ENCODE peak calls at places on chromosomes 5 and 9, in ten cellular contexts. N, G, S, Z, X, W, I, K, Q and B are unnamed samples.

GRCh38 chr5:31823477-31823876 is 184.5 kb downstream of the PDZD2 start:
- DNase-seq in Z (no peak), I (no peak), N (no peak), Q (no peak), X (no peak), K (no peak), W (no peak), S (no peak), G (no peak), B (no peak)

GRCh38 chr9:82558855-82559615 is 503.9 kb downstream of the RASEF start:
- DNase-seq in S (no peak), N (no peak), G (peak; percentile 53), Z (peak; percentile 75), I (no peak), K (no peak), W (no peak), X (no peak), Q (no peak), B (no peak)

GRCh38 chr5:208449-209114 is 9.4 kb downstream of the CCDC127 start:
- DNase-seq in S (no peak), K (no peak), N (no peak), X (no peak), Q (no peak), I (no peak), G (no peak), Z (no peak), W (no peak), B (no peak)

GRCh38 chr5:10513501-10514442 is 50.1 kb upstream of the ANKRD33B start:
- DNase-seq in G (peak; percentile 95), N (no peak), W (peak; percentile 88), I (no peak), Q (no peak), S (peak; percentile 93), X (no peak), K (peak; percentile 89), Z (peak; percentile 83), B (no peak)

GRCh38 chr9:5630038-5630507 is 1.2 kb downstream of the RIC1 start:
- DNase-seq in S (no peak), Q (no peak), I (no peak), G (peak; percentile 46), K (peak; percentile 36), N (no peak), X (no peak), W (peak; percentile 56), Z (no peak), B (peak; percentile 18)

GRCh38 chr5:62299097-62299496 is 6.9 kb upstream of the KIF2A start:
- DNase-seq in Z (no peak), G (no peak), X (no peak), K (no peak), N (no peak), Q (no peak), S (no peak), I (no peak), W (no peak), B (no peak)

GRCh38 chr9:29697011-29697410 is 2123.7 kb upstream of the C9orf72 start:
- DNase-seq in G (peak; percentile 41), W (peak; percentile 48), Z (no peak), S (no peak), Q (no peak), N (no peak), K (no peak), I (no peak), X (no peak), B (no peak)

GRCh38 chr5:154196955-154197652 is 6.6 kb downstream of the GALNT10 start:
- DNase-seq in I (no peak), S (no peak), N (no peak), X (no peak), K (peak; percentile 51), Z (peak; percentile 87), W (peak; percentile 70), G (peak; percentile 77), Q (no peak), B (no peak)

GRCh38 chr5:148486456-148486855 is 102.7 kb downstream of the FBXO38 start:
- DNase-seq in X (no peak), S (no peak), G (no peak), I (no peak), Z (no peak), N (no peak), Q (no peak), K (no peak), W (no peak), B (no peak)

GRCh38 chr9:136219276-136219675 is 14.3 kb upstream of the LHX3 start:
- DNase-seq in N (no peak), Z (peak; percentile 58), I (no peak), X (no peak), K (no peak), G (peak; percentile 68), S (no peak), Q (no peak), W (peak; percentile 52), B (no peak)

GRCh38 chr9:112887377-112887776 is 3.3 kb downstream of the SLC46A2 start:
- DNase-seq in I (no peak), K (peak; percentile 18), G (no peak), N (no peak), X (no peak), W (peak; percentile 17), Q (peak; percentile 71), S (peak; percentile 89), Z (no peak), B (no peak)

GRCh38 chr9:134690946-134691694 is 49.5 kb downstream of the COL5A1 start:
- DNase-seq in W (peak; percentile 37), N (no peak), K (no peak), X (no peak), Z (no peak), S (no peak), Q (peak; percentile 44), I (no peak), G (no peak), B (no peak)

GRCh38 chr5:173204185-173204979 is 30.6 kb downstream of the NKX2-5 start:
- DNase-seq in W (peak; percentile 48), Z (peak; percentile 33), Q (no peak), N (no peak), G (no peak), K (peak; percentile 53), I (no peak), X (no peak), S (no peak), B (no peak)

GRCh38 chr9:223167-223566 is 8.5 kb downstream of the DOCK8 start:
- DNase-seq in S (peak; percentile 45), Z (no peak), G (no peak), W (no peak), Q (no peak), I (no peak), X (no peak), K (no peak), N (no peak), B (no peak)

DNA sequence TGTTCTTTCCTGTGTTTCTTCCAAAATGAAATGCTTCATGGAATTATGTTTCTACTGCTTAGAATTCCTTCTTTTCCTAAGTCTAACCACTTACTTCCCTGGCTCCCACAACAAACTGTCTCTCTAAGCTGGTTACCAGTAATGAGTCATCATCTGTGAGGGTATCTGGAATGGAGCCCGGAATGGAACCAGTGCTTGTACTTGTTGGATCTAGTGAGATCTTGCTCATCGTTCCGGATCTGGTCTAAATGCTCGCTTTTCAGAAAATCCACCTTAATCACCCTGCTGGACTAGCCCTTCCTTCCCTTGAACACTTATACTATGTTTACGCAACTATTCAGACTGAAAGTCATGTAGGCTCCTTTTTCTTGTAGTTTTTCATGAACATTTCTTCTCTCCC is 184.8 kb downstream of the PBX3 start:
- DNase-seq in N (peak; percentile 21), Q (no peak), I (no peak), S (no peak), K (peak; percentile 62), X (no peak), W (peak; percentile 99), Z (peak; percentile 99), G (peak; percentile 99), B (no peak)
- TF ChIP-seq CTCF in N (no peak), Q (no peak), I (no peak), S (no peak), K (no peak), X (no peak), W (no peak), Z (no peak), G (no peak), B (no peak)

GRCh38 chr9:36866840-36867239 is 167.2 kb downstream of the PAX5 start:
- DNase-seq in I (no peak), N (no peak), G (no peak), W (no peak), K (peak; percentile 17), X (no peak), Z (no peak), S (peak; percentile 80), Q (no peak), B (no peak)
- TF ChIP-seq CTCF in I (no peak), N (no peak), G (no peak), W (no peak), K (no peak), X (no peak), Z (no peak), S (peak; percentile 64), Q (no peak), B (no peak)

GRCh38 chr9:27247756-27248155 is 49.2 kb downstream of the EQTN start:
- DNase-seq in K (peak; percentile 50), N (no peak), S (peak; percentile 80), I (peak; percentile 25), Z (peak; percentile 59), X (no peak), W (peak; percentile 56), Q (peak; percentile 59), G (peak; percentile 50), B (peak; percentile 35)
- TF ChIP-seq CTCF in K (peak; percentile 58), N (no peak), S (peak; percentile 85), I (peak; percentile 32), Z (peak; percentile 53), X (peak; percentile 46), W (peak; percentile 82), Q (peak; percentile 56), G (peak; percentile 49), B (peak; percentile 25)

GRCh38 chr5:61292130-61292672 is 39.9 kb upstream of the ZSWIM6 start:
- DNase-seq in N (no peak), I (no peak), K (no peak), Q (no peak), G (no peak), Z (no peak), W (no peak), S (no peak), X (no peak), B (no peak)

GRCh38 chr5:61289669-61290363 is 42.2 kb upstream of the ZSWIM6 start:
- DNase-seq in Z (no peak), Q (no peak), N (no peak), K (no peak), X (no peak), G (no peak), I (no peak), S (no peak), W (no peak), B (no peak)

GRCh38 chr5:61286446-61287132 is 45.5 kb upstream of the ZSWIM6 start:
- DNase-seq in K (no peak), S (no peak), Q (no peak), X (no peak), W (peak; percentile 94), N (no peak), G (peak; percentile 60), I (no peak), Z (peak; percentile 68), B (no peak)

GRCh38 chr5:61290815-61291214 is 41.2 kb upstream of the ZSWIM6 start:
- DNase-seq in Z (no peak), N (no peak), W (no peak), Q (no peak), K (peak; percentile 49), S (no peak), X (no peak), G (peak; percentile 52), I (no peak), B (no peak)

DNA sequence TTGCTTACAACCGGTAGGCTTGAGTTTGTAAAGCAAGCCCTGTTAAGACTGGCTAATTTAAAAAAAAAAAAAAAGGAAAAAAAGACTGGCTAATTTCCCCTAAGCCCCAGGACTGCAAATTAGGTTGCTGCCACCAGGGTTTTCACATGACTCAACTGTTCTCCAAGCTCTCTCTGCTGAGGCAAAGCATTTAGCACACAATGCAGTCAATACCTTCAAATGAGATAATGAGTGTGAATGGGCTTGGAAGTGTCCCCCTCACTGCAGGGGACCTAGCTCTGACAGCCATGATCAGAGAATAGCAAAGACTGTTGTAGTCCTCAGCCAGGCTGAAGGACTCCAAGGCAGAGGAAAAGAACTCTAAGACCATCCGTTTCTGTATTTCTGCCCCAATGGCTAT is 42.8 kb upstream of the ZSWIM6 start:
- DNase-seq in Q (no peak), K (no peak), X (no peak), G (no peak), I (no peak), N (no peak), Z (no peak), S (peak; percentile 89), W (no peak), B (no peak)
- TF ChIP-seq CTCF in Q (no peak), K (no peak), X (peak; percentile 25), G (no peak), I (no peak), N (no peak), Z (peak; percentile 13), S (peak; percentile 79), W (peak; percentile 8), B (no peak)